ENCODE peak calls at places on chromosomes 6 and 20, in ten cellular contexts. B, V, M, Q, J, D, S, X, F and T are unnamed samples.

GRCh38 chr20:37336369-37337207 is 9.4 kb upstream of the SRC start:
- DNase-seq in Q (peak; percentile 59), S (peak; percentile 74), B (no peak), D (peak; percentile 81), X (no peak), F (peak; percentile 82), J (peak; percentile 70), V (peak; percentile 56), M (no peak), T (no peak)

GRCh38 chr6:168508903-168509302 is 67.9 kb downstream of the SMOC2 start:
- DNase-seq in S (no peak), M (no peak), D (no peak), V (no peak), X (no peak), F (no peak), Q (no peak), B (no peak), J (no peak), T (no peak)

GRCh38 chr6:101231606-101232235 is 161.8 kb upstream of the GRIK2 start:
- DNase-seq in V (no peak), D (no peak), X (no peak), B (no peak), S (no peak), M (peak; percentile 3), J (no peak), Q (no peak), F (no peak), T (no peak)

GRCh38 chr6:168636147-168636982 is 195.4 kb downstream of the SMOC2 start:
- DNase-seq in J (no peak), D (no peak), S (no peak), F (no peak), B (no peak), X (no peak), M (no peak), Q (peak; percentile 45), V (no peak), T (no peak)

GRCh38 chr6:73873081-73873480 is 177.1 kb downstream of the CD109 start:
- DNase-seq in D (no peak), X (no peak), V (no peak), J (no peak), B (no peak), F (no peak), M (no peak), S (peak; percentile 74), Q (no peak), T (no peak)

GRCh38 chr6:134057478-134057877 is 5.1 kb upstream of the SLC2A12 start:
- DNase-seq in X (no peak), V (no peak), J (no peak), F (no peak), M (no peak), B (no peak), S (no peak), Q (no peak), D (no peak), T (no peak)

GRCh38 chr20:57294558-57294957 is 28.1 kb upstream of the BMP7 start:
- DNase-seq in M (no peak), D (no peak), B (no peak), V (no peak), X (no peak), F (no peak), Q (peak; percentile 21), S (no peak), J (no peak), T (no peak)

GRCh38 chr20:23393999-23394775 is 27.1 kb downstream of the NAPB start:
- DNase-seq in B (no peak), Q (no peak), F (no peak), S (no peak), D (no peak), M (no peak), V (no peak), X (no peak), J (no peak), T (no peak)

GRCh38 chr6:121491576-121491975 is 56.1 kb downstream of the GJA1 start:
- DNase-seq in B (no peak), M (no peak), Q (peak; percentile 29), X (no peak), F (no peak), V (no peak), S (peak; percentile 3), D (no peak), J (no peak), T (no peak)

GRCh38 chr6:53703047-53703446 is 37.5 kb upstream of the KLHL31 start:
- DNase-seq in F (no peak), D (no peak), X (no peak), Q (no peak), S (no peak), B (no peak), V (no peak), J (no peak), M (no peak), T (no peak)

GRCh38 chr6:116229287-116229913 is 24.5 kb downstream of the TSPYL4 start:
- DNase-seq in X (peak; percentile 95), Q (peak; percentile 99), V (peak; percentile 81), M (no peak), F (no peak), B (peak; percentile 93), D (peak; percentile 97), J (peak; percentile 89), S (peak; percentile 71), T (no peak)

GRCh38 chr20:62045529-62046277 is 20.0 kb downstream of the TAF4 start:
- DNase-seq in D (no peak), M (no peak), S (peak; percentile 44), J (peak; percentile 2), V (no peak), X (no peak), Q (no peak), B (no peak), F (peak; percentile 19), T (no peak)

DNA sequence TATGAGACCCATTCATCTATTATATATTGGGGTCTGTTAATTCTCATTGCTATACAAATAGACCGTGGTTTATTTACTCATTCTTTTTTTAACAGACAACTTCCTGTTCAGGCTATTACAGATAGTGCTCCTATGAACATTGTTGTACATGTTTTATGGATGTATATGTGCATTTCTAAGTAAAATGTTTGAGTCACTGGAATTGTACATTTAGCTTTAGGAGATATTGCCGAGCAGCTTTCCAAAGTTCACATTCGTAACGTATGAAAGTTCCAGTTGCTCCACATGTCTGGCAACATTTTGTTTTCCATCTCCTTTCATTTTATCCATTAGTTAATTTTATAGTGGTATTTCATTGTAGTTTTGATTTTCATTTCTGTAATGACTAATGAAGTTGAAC is 19.1 kb downstream of the SLC17A2 start:
- DNase-seq in S (no peak), J (no peak), Q (no peak), X (no peak), M (no peak), D (no peak), B (no peak), V (no peak), F (no peak), T (no peak)
- TF ChIP-seq CTCF in S (no peak), J (no peak), Q (no peak), X (no peak), M (no peak), D (no peak), B (no peak), V (no peak), F (no peak), T (no peak)

GRCh38 chr6:33798343-33798848 is 5.4 kb downstream of the MLN start:
- DNase-seq in X (no peak), M (no peak), J (no peak), F (no peak), B (no peak), S (peak; percentile 36), V (no peak), Q (no peak), D (no peak), T (no peak)
- H3K27me3 ChIP-seq in X (no peaks in the 10 kb centered on the region), M (peaks cover 6% of the 10 kb centered on the region), J (peaks cover 92% of the 10 kb centered on the region), F (peaks cover 13% of the 10 kb centered on the region), B (peaks cover 7% of the 10 kb centered on the region), S (peaks cover 10% of the 10 kb centered on the region), V (peaks cover 9% of the 10 kb centered on the region), Q (no peaks in the 10 kb centered on the region), D (no peaks in the 10 kb centered on the region), T (no peaks in the 10 kb centered on the region)

GRCh38 chr20:31757254-31757653 is 18.2 kb downstream of the TPX2 start:
- DNase-seq in B (no peak), D (no peak), J (no peak), X (no peak), M (no peak), F (no peak), V (no peak), S (no peak), Q (no peak), T (no peak)

GRCh38 chr20:31758991-31759390 is 19.9 kb downstream of the TPX2 start:
- DNase-seq in S (no peak), D (no peak), F (no peak), V (no peak), Q (no peak), M (no peak), J (no peak), B (no peak), X (no peak), T (no peak)

GRCh38 chr20:31760457-31761240 is 21.6 kb downstream of the TPX2 start:
- DNase-seq in F (no peak), J (no peak), D (no peak), S (peak; percentile 68), Q (no peak), V (no peak), X (no peak), M (peak; percentile 18), B (no peak), T (no peak)

DNA sequence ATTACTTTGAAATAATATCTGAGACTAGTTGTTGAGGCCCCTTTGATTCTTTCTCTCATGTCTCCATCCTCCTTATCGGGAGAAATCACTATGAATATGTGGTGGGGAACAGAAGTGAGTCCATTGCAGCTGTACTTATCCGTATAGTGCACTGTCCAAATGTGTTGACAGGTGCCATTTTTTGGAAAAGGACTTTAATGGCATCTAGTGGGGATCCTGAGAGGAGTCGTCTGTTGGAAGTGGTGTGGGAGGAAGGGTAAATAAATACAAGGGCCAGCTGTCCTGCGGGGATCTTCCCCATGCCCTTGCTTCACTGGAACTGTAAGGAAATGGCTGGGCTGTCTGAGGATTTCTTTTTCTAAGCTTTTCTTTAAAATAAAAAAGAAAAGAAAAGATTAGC is 19.4 kb downstream of the TPX2 start:
- DNase-seq in B (no peak), M (no peak), V (no peak), Q (no peak), S (no peak), F (no peak), X (no peak), J (no peak), D (no peak), T (no peak)
- H3K36me3 ChIP-seq in B (no peaks in the 10 kb centered on the region), M (peaks cover 52% of the 10 kb centered on the region), V (no peaks in the 10 kb centered on the region), Q (peaks cover 40% of the 10 kb centered on the region), S (peaks cover 5% of the 10 kb centered on the region), F (no peaks in the 10 kb centered on the region), X (no peaks in the 10 kb centered on the region), J (no peaks in the 10 kb centered on the region), D (peaks cover 71% of the 10 kb centered on the region), T (peaks cover 99% of the 10 kb centered on the region)

DNA sequence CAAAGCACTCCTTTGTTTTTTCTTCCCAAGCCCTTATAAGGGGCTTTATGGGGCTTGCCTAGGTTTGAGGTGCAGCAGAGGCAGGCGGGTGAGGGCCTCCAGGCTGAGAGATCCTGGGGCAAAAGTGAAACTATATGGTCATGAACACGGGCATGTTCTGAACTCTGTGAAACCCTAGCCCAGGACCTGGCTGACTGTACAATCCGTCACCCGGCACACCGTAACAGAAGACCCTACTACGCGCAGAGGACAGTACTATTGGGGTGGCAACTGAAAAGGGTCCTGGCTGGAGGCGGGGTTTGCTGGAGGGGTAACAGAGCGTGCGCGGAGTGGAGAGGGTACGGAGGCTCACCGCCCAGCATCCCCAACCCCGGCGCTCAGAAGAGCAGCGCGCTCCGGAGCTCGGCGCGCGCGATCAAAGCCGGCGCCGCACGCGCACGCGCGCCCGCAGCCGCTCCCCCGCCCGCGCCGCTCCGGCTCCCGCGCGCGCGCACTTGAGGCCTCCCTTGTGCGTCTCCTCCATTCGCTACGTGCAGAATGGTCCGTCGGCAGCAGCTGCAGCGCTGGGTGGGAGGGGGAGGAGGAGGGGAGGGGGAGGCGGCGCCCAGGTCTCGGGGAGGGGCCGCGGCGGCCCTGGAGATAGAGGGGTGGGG is 54.2 kb downstream of the MRPL14 start:
- DNase-seq in S (peak; percentile 99), Q (peak; percentile 95), F (peak; percentile 79), D (peak; percentile 93), V (peak; percentile 85), J (peak; percentile 90), B (no peak), M (peak; percentile 84), X (peak; percentile 67), T (no peak)
- TF ChIP-seq CTCF in S (no peak), Q (no peak), F (no peak), D (no peak), V (no peak), J (no peak), B (no peak), M (no peak), X (no peak), T (no peak)